ENCODE peak calls at places on chromosomes 4 and X, in five cellular contexts. W is GM12891, V is left kidney, H is choroid plexus epithelial cell, Y is aorta. A is an unnamed sample.

GRCh38 chr4:138290803-138291202 is 48.7 kb upstream of the SLC7A11 start:
- DNase-seq in W (no peak), V (no peak), H (no peak), Y (no peak), A (no peak)

GRCh38 chrX:85851418-85851817 is 195.9 kb downstream of the CHM start:
- DNase-seq in W (no peak), V (peak; percentile 44), H (peak; percentile 34), Y (no peak), A (no peak)

GRCh38 chr4:158571736-158572135 is 50.1 kb downstream of the RXFP1 start:
- DNase-seq in W (no peak), V (no peak), H (no peak), Y (no peak), A (no peak)

GRCh38 chr4:6307891-6308290 is 38.2 kb downstream of the WFS1 start:
- DNase-seq in W (no peak), V (no peak), H (no peak), Y (no peak), A (no peak)

GRCh38 chr4:185931986-185932385 is 120.0 kb upstream of the SORBS2 start:
- DNase-seq in W (no peak), V (no peak), H (peak; percentile 68), Y (no peak), A (no peak)

GRCh38 chr4:148680884-148681283 is 238.7 kb upstream of the NR3C2 start:
- DNase-seq in W (no peak), V (no peak), H (no peak), Y (no peak), A (no peak)

GRCh38 chrX:110384490-110384889 is 25.8 kb downstream of the RTL9 start:
- DNase-seq in W (no peak), V (no peak), H (no peak), Y (no peak), A (peak; percentile 42)

GRCh38 chr4:127632420-127633403 is at the start of gene INTU:
- DNase-seq in W (no peak), V (peak; percentile 99), H (peak; percentile 99), Y (peak; percentile 96), A (peak; percentile 97)

GRCh38 chrX:1521459-1521956 is 15.5 kb downstream of the P2RY8 start:
- DNase-seq in W (no peak), V (no peak), H (no peak), Y (no peak), A (no peak)

GRCh38 chrX:83845397-83845796 is 15.5 kb upstream of the CYLC1 start:
- DNase-seq in W (no peak), V (peak; percentile 50), H (peak; percentile 30), Y (no peak), A (peak; percentile 2)

GRCh38 chrX:103586314-103586646 is 965 bp downstream of the TCEAL4 start:
- DNase-seq in W (no peak), V (peak; percentile 32), H (peak; percentile 16), Y (no peak), A (no peak)

GRCh38 chr4:80049813-80050534 is 23.1 kb downstream of the ANTXR2 start:
- DNase-seq in W (no peak), V (no peak), H (no peak), Y (no peak), A (no peak)

GRCh38 chrX:16658284-16658683 is 8.3 kb downstream of the S100G start:
- DNase-seq in W (no peak), V (no peak), H (peak; percentile 61), Y (no peak), A (peak; percentile 61)

GRCh38 chr4:27790911-27791310 is 930.3 kb downstream of the STIM2 start:
- DNase-seq in W (no peak), V (no peak), H (peak; percentile 40), Y (no peak), A (peak; percentile 58)

GRCh38 chr4:49032440-49033161 is 46.5 kb downstream of the CWH43 start:
- DNase-seq in W (peak; percentile 5), V (peak; percentile 1), H (peak; percentile 32), Y (no peak), A (peak; percentile 9)

GRCh38 chr4:172573899-172574298 is 594.7 kb upstream of the GALNT7 start:
- DNase-seq in W (no peak), V (no peak), H (peak; percentile 26), Y (no peak), A (no peak)

GRCh38 chr4:176717237-176717636 is 75.5 kb downstream of the VEGFC start:
- DNase-seq in W (no peak), V (no peak), H (no peak), Y (no peak), A (no peak)

GRCh38 chr4:3517731-3518510 is 14.3 kb downstream of the LRPAP1 start:
- DNase-seq in W (no peak), V (no peak), H (no peak), Y (peak; percentile 73), A (no peak)

GRCh38 chr4:119493419-119493818 is 135.2 kb downstream of the PDE5A start:
- DNase-seq in W (no peak), V (peak; percentile 8), H (peak; percentile 58), Y (no peak), A (no peak)

GRCh38 chr4:148436512-148436911 is 5.7 kb downstream of the NR3C2 start:
- DNase-seq in W (no peak), V (no peak), H (no peak), Y (no peak), A (no peak)

GRCh38 chrX:11724122-11725017 is 33.7 kb upstream of the MSL3 start:
- DNase-seq in W (no peak), V (peak; percentile 55), H (peak; percentile 58), Y (no peak), A (peak; percentile 34)

GRCh38 chrX:13747836-13748235 is 13.3 kb downstream of the OFD1 start:
- DNase-seq in W (no peak), V (peak; percentile 40), H (peak; percentile 84), Y (no peak), A (peak; percentile 68)

GRCh38 chrX:21932277-21932996 is 8.1 kb upstream of the SMS start:
- DNase-seq in W (no peak), V (no peak), H (peak; percentile 91), Y (no peak), A (peak; percentile 91)

GRCh38 chrX:40573763-40574162 is 7.0 kb upstream of the ATP6AP2 start:
- DNase-seq in W (no peak), V (peak; percentile 26), H (peak; percentile 44), Y (no peak), A (no peak)

GRCh38 chr4:10608501-10609219 is 75.9 kb downstream of the CLNK start:
- DNase-seq in W (no peak), V (no peak), H (peak; percentile 42), Y (no peak), A (no peak)